ENCODE peak calls at places on chromosomes 12 and 14, in eight cellular contexts. One of them, this sample, is unnamed.

GRCh38 chr12:28239918-28240317 is 49.7 kb downstream of the CCDC91 start:
- DNase-seq in ovary: no peak
- DNase-seq in right lobe of liver: no peak
- DNase-seq in IMR-90: no peak
- DNase-seq in sigmoid colon: no peak
- DNase-seq in tibial nerve: no peak
- DNase-seq in breast epithelium: no peak
- DNase-seq in HCT116: no peak
- DNase-seq in this sample: no peak

GRCh38 chr14:24818054-24818822 is 184.2 kb upstream of the GZMB start:
- DNase-seq in ovary: no peak
- DNase-seq in right lobe of liver: peak; percentile 72
- DNase-seq in IMR-90: no peak
- DNase-seq in sigmoid colon: no peak
- DNase-seq in tibial nerve: no peak
- DNase-seq in breast epithelium: no peak
- DNase-seq in HCT116: no peak
- DNase-seq in this sample: no peak

GRCh38 chr12:75364918-75365317 is 26.0 kb upstream of the GLIPR1L2 start:
- DNase-seq in ovary: no peak
- DNase-seq in right lobe of liver: no peak
- DNase-seq in IMR-90: peak; percentile 18
- DNase-seq in sigmoid colon: no peak
- DNase-seq in tibial nerve: no peak
- DNase-seq in breast epithelium: no peak
- DNase-seq in HCT116: no peak
- DNase-seq in this sample: no peak

GRCh38 chr12:57889541-57889989 is 43.0 kb upstream of the CTDSP2 start:
- DNase-seq in ovary: peak; percentile 89
- DNase-seq in right lobe of liver: no peak
- DNase-seq in IMR-90: peak; percentile 93
- DNase-seq in sigmoid colon: peak; percentile 91
- DNase-seq in tibial nerve: peak; percentile 84
- DNase-seq in breast epithelium: no peak
- DNase-seq in HCT116: no peak
- DNase-seq in this sample: peak; percentile 67

GRCh38 chr12:104973250-104973649 is 12.9 kb upstream of the NOPCHAP1 start:
- DNase-seq in ovary: no peak
- DNase-seq in right lobe of liver: no peak
- DNase-seq in IMR-90: no peak
- DNase-seq in sigmoid colon: no peak
- DNase-seq in tibial nerve: no peak
- DNase-seq in breast epithelium: no peak
- DNase-seq in HCT116: no peak
- DNase-seq in this sample: no peak

GRCh38 chr14:67133595-67134441 is 55.4 kb upstream of the GARIN2 start:
- DNase-seq in ovary: no peak
- DNase-seq in right lobe of liver: no peak
- DNase-seq in IMR-90: peak; percentile 14
- DNase-seq in sigmoid colon: no peak
- DNase-seq in tibial nerve: no peak
- DNase-seq in breast epithelium: no peak
- DNase-seq in HCT116: no peak
- DNase-seq in this sample: no peak

GRCh38 chr12:121400332-121401139 is 618 bp downstream of the RNF34 start:
- DNase-seq in ovary: no peak
- DNase-seq in right lobe of liver: peak; percentile 59
- DNase-seq in IMR-90: peak; percentile 47
- DNase-seq in sigmoid colon: peak; percentile 73
- DNase-seq in tibial nerve: peak; percentile 13
- DNase-seq in breast epithelium: no peak
- DNase-seq in HCT116: peak; percentile 22
- DNase-seq in this sample: peak; percentile 58

GRCh38 chr14:79836577-79836976 is 374.7 kb downstream of the DIO2 start:
- DNase-seq in ovary: no peak
- DNase-seq in right lobe of liver: no peak
- DNase-seq in IMR-90: peak; percentile 66
- DNase-seq in sigmoid colon: no peak
- DNase-seq in tibial nerve: no peak
- DNase-seq in breast epithelium: no peak
- DNase-seq in HCT116: no peak
- DNase-seq in this sample: no peak

GRCh38 chr12:82760423-82760822 is 73.7 kb downstream of the TMTC2 start:
- DNase-seq in ovary: no peak
- DNase-seq in right lobe of liver: no peak
- DNase-seq in IMR-90: no peak
- DNase-seq in sigmoid colon: no peak
- DNase-seq in tibial nerve: no peak
- DNase-seq in breast epithelium: no peak
- DNase-seq in HCT116: no peak
- DNase-seq in this sample: no peak

GRCh38 chr12:49331360-49332222 is 5.4 kb downstream of the C1QL4 start:
- DNase-seq in ovary: peak; percentile 52
- DNase-seq in right lobe of liver: peak; percentile 74
- DNase-seq in IMR-90: peak; percentile 76
- DNase-seq in sigmoid colon: peak; percentile 81
- DNase-seq in tibial nerve: peak; percentile 62
- DNase-seq in breast epithelium: peak; percentile 69
- DNase-seq in HCT116: peak; percentile 43
- DNase-seq in this sample: peak; percentile 85

GRCh38 chr12:116765271-116765670 is 27.2 kb downstream of the RNFT2 start:
- DNase-seq in ovary: no peak
- DNase-seq in right lobe of liver: no peak
- DNase-seq in IMR-90: no peak
- DNase-seq in sigmoid colon: no peak
- DNase-seq in tibial nerve: no peak
- DNase-seq in breast epithelium: no peak
- DNase-seq in HCT116: no peak
- DNase-seq in this sample: no peak

GRCh38 chr14:54894995-54895394 is 7.6 kb downstream of the GCH1 start:
- DNase-seq in ovary: no peak
- DNase-seq in right lobe of liver: no peak
- DNase-seq in IMR-90: peak; percentile 45
- DNase-seq in sigmoid colon: no peak
- DNase-seq in tibial nerve: no peak
- DNase-seq in breast epithelium: no peak
- DNase-seq in HCT116: no peak
- DNase-seq in this sample: peak; percentile 63

GRCh38 chr14:48490756-48491155 is 815.4 kb upstream of the MDGA2 start:
- DNase-seq in ovary: no peak
- DNase-seq in right lobe of liver: no peak
- DNase-seq in IMR-90: no peak
- DNase-seq in sigmoid colon: no peak
- DNase-seq in tibial nerve: no peak
- DNase-seq in breast epithelium: no peak
- DNase-seq in HCT116: no peak
- DNase-seq in this sample: no peak

GRCh38 chr12:49982246-49983229 is 9.8 kb downstream of the AQP6 start:
- DNase-seq in ovary: no peak
- DNase-seq in right lobe of liver: no peak
- DNase-seq in IMR-90: peak; percentile 46
- DNase-seq in sigmoid colon: no peak
- DNase-seq in tibial nerve: no peak
- DNase-seq in breast epithelium: no peak
- DNase-seq in HCT116: no peak
- DNase-seq in this sample: no peak

GRCh38 chr12:55970775-55971174 is 3.1 kb upstream of the RAB5B start:
- DNase-seq in ovary: no peak
- DNase-seq in right lobe of liver: no peak
- DNase-seq in IMR-90: peak; percentile 85
- DNase-seq in sigmoid colon: no peak
- DNase-seq in tibial nerve: no peak
- DNase-seq in breast epithelium: no peak
- DNase-seq in HCT116: no peak
- DNase-seq in this sample: no peak

GRCh38 chr12:67091204-67091603 is 178.0 kb upstream of the CAND1 start:
- DNase-seq in ovary: no peak
- DNase-seq in right lobe of liver: no peak
- DNase-seq in IMR-90: no peak
- DNase-seq in sigmoid colon: no peak
- DNase-seq in tibial nerve: no peak
- DNase-seq in breast epithelium: no peak
- DNase-seq in HCT116: no peak
- DNase-seq in this sample: peak; percentile 17

GRCh38 chr12:125355614-125356013 is 290.4 kb downstream of the AACS start:
- DNase-seq in ovary: no peak
- DNase-seq in right lobe of liver: no peak
- DNase-seq in IMR-90: no peak
- DNase-seq in sigmoid colon: no peak
- DNase-seq in tibial nerve: no peak
- DNase-seq in breast epithelium: no peak
- DNase-seq in HCT116: no peak
- DNase-seq in this sample: no peak

GRCh38 chr12:6962285-6963015 is 8.0 kb downstream of the PHB2 start:
- DNase-seq in ovary: peak; percentile 24
- DNase-seq in right lobe of liver: peak; percentile 50
- DNase-seq in IMR-90: no peak
- DNase-seq in sigmoid colon: peak; percentile 64
- DNase-seq in tibial nerve: no peak
- DNase-seq in breast epithelium: no peak
- DNase-seq in HCT116: no peak
- DNase-seq in this sample: no peak

GRCh38 chr14:73787760-73788508 is 63.7 kb upstream of the PTGR2 start:
- DNase-seq in ovary: peak; percentile 46
- DNase-seq in right lobe of liver: no peak
- DNase-seq in IMR-90: peak; percentile 55
- DNase-seq in sigmoid colon: peak; percentile 52
- DNase-seq in tibial nerve: no peak
- DNase-seq in breast epithelium: no peak
- DNase-seq in HCT116: no peak
- DNase-seq in this sample: no peak

GRCh38 chr14:77708749-77709148 is 846 bp downstream of the SLIRP start:
- DNase-seq in ovary: no peak
- DNase-seq in right lobe of liver: no peak
- DNase-seq in IMR-90: no peak
- DNase-seq in sigmoid colon: no peak
- DNase-seq in tibial nerve: no peak
- DNase-seq in breast epithelium: no peak
- DNase-seq in HCT116: no peak
- DNase-seq in this sample: no peak

GRCh38 chr12:101599771-101600486 is 5.2 kb downstream of the MYBPC1 start:
- DNase-seq in ovary: no peak
- DNase-seq in right lobe of liver: no peak
- DNase-seq in IMR-90: no peak
- DNase-seq in sigmoid colon: no peak
- DNase-seq in tibial nerve: no peak
- DNase-seq in breast epithelium: no peak
- DNase-seq in HCT116: no peak
- DNase-seq in this sample: no peak

GRCh38 chr14:92409069-92409468 is 86.1 kb downstream of the SLC24A4 start:
- DNase-seq in ovary: no peak
- DNase-seq in right lobe of liver: no peak
- DNase-seq in IMR-90: no peak
- DNase-seq in sigmoid colon: peak; percentile 81
- DNase-seq in tibial nerve: peak; percentile 26
- DNase-seq in breast epithelium: no peak
- DNase-seq in HCT116: no peak
- DNase-seq in this sample: no peak

GRCh38 chr14:42470427-42470719 is 863.7 kb downstream of the LRFN5 start:
- DNase-seq in ovary: no peak
- DNase-seq in right lobe of liver: no peak
- DNase-seq in IMR-90: no peak
- DNase-seq in sigmoid colon: no peak
- DNase-seq in tibial nerve: no peak
- DNase-seq in breast epithelium: no peak
- DNase-seq in HCT116: no peak
- DNase-seq in this sample: no peak
- H3K4me3 ChIP-seq in ovary: no peak overlapping the region
- H3K4me3 ChIP-seq in right lobe of liver: no peak overlapping the region
- H3K4me3 ChIP-seq in IMR-90: no peak overlapping the region
- H3K4me3 ChIP-seq in sigmoid colon: no peak overlapping the region
- H3K4me3 ChIP-seq in tibial nerve: no peak overlapping the region
- H3K4me3 ChIP-seq in breast epithelium: peak overlapping the region; percentile 43
- H3K4me3 ChIP-seq in HCT116: no peak overlapping the region
- H3K4me3 ChIP-seq in this sample: no peak overlapping the region

GRCh38 chr12:113514602-113515001 is 42.9 kb upstream of the LHX5 start:
- DNase-seq in ovary: no peak
- DNase-seq in right lobe of liver: no peak
- DNase-seq in IMR-90: no peak
- DNase-seq in sigmoid colon: no peak
- DNase-seq in tibial nerve: no peak
- DNase-seq in breast epithelium: no peak
- DNase-seq in HCT116: no peak
- DNase-seq in this sample: no peak

GRCh38 chr12:113506867-113507266 is 35.2 kb upstream of the LHX5 start:
- DNase-seq in ovary: no peak
- DNase-seq in right lobe of liver: no peak
- DNase-seq in IMR-90: no peak
- DNase-seq in sigmoid colon: no peak
- DNase-seq in tibial nerve: no peak
- DNase-seq in breast epithelium: no peak
- DNase-seq in HCT116: no peak
- DNase-seq in this sample: no peak

GRCh38 chr12:113515082-113515856 is 43.6 kb upstream of the LHX5 start:
- DNase-seq in ovary: no peak
- DNase-seq in right lobe of liver: no peak
- DNase-seq in IMR-90: no peak
- DNase-seq in sigmoid colon: no peak
- DNase-seq in tibial nerve: no peak
- DNase-seq in breast epithelium: no peak
- DNase-seq in HCT116: no peak
- DNase-seq in this sample: no peak

GRCh38 chr12:113512568-113512967 is 40.9 kb upstream of the LHX5 start:
- DNase-seq in ovary: no peak
- DNase-seq in right lobe of liver: no peak
- DNase-seq in IMR-90: no peak
- DNase-seq in sigmoid colon: no peak
- DNase-seq in tibial nerve: no peak
- DNase-seq in breast epithelium: no peak
- DNase-seq in HCT116: no peak
- DNase-seq in this sample: no peak
- TF ChIP-seq POLR2A in ovary: no peak
- TF ChIP-seq POLR2A in right lobe of liver: no peak
- TF ChIP-seq POLR2A in IMR-90: no peak
- TF ChIP-seq POLR2A in sigmoid colon: no peak
- TF ChIP-seq POLR2A in tibial nerve: no peak
- TF ChIP-seq POLR2A in breast epithelium: no peak
- TF ChIP-seq POLR2A in HCT116: no peak
- TF ChIP-seq POLR2A in this sample: no peak

GRCh38 chr14:69506241-69506595 is 21.7 kb downstream of the PLEKHD1 start:
- DNase-seq in ovary: no peak
- DNase-seq in right lobe of liver: no peak
- DNase-seq in IMR-90: no peak
- DNase-seq in sigmoid colon: no peak
- DNase-seq in tibial nerve: no peak
- DNase-seq in breast epithelium: no peak
- DNase-seq in HCT116: no peak
- DNase-seq in this sample: no peak
- H3K27ac ChIP-seq in ovary: no peak overlapping the region
- H3K27ac ChIP-seq in right lobe of liver: no peak overlapping the region
- H3K27ac ChIP-seq in IMR-90: no peak overlapping the region
- H3K27ac ChIP-seq in sigmoid colon: no peak overlapping the region
- H3K27ac ChIP-seq in tibial nerve: no peak overlapping the region
- H3K27ac ChIP-seq in breast epithelium: no peak overlapping the region
- H3K27ac ChIP-seq in HCT116: no peak overlapping the region
- H3K27ac ChIP-seq in this sample: no peak overlapping the region

DNA sequence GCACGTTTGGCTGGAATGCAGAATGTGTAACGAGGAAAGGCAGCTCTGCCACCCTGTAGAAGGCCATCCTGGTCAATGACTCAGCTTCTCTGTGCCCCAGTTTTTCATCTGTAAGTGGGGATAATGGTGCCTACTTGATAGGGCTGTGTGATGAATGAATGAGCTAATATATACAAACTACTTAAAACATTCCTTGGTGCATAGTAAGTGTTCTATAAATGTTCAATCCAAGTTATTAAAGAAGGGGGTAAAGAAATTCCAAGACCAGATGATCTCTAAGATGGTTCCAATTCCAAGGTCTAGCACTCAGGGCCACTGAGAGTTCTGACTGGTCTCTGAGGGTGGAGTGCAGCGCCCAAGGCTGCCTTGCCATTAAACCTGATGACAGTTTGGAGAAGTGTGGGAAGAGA is 54.2 kb upstream of the FRMD6 start:
- DNase-seq in ovary: no peak
- DNase-seq in right lobe of liver: no peak
- DNase-seq in IMR-90: peak; percentile 79
- DNase-seq in sigmoid colon: no peak
- DNase-seq in tibial nerve: no peak
- DNase-seq in breast epithelium: no peak
- DNase-seq in HCT116: no peak
- DNase-seq in this sample: no peak
- H3K4me3 ChIP-seq in ovary: peak overlapping the region; percentile 0
- H3K4me3 ChIP-seq in right lobe of liver: no peak overlapping the region
- H3K4me3 ChIP-seq in IMR-90: no peak overlapping the region
- H3K4me3 ChIP-seq in sigmoid colon: no peak overlapping the region
- H3K4me3 ChIP-seq in tibial nerve: no peak overlapping the region
- H3K4me3 ChIP-seq in breast epithelium: no peak overlapping the region
- H3K4me3 ChIP-seq in HCT116: no peak overlapping the region
- H3K4me3 ChIP-seq in this sample: no peak overlapping the region

This sample was measured in testis.